ENCODE peak calls at places on chromosomes 16 and 17, in six cellular contexts. One of them, this sample, is unnamed.

GRCh38 chr16:2715519-2715918 is 4.5 kb downstream of the PRSS27 start:
- DNase-seq in frontal cortex: peak
- DNase-seq in adipocyte: peak
- DNase-seq in AG20443: peak
- DNase-seq in type B pancreatic cell: no peak
- DNase-seq in tibial artery: no peak
- DNase-seq in this sample: no peak

GRCh38 chr16:83574388-83574787 is 233.4 kb upstream of the HSBP1 start:
- DNase-seq in AG20443: peak
- DNase-seq in tibial artery: no peak
- DNase-seq in type B pancreatic cell: no peak
- DNase-seq in frontal cortex: no peak
- DNase-seq in adipocyte: peak
- DNase-seq in this sample: peak

GRCh38 chr17:12463102-12463501 is 202.6 kb upstream of the MYOCD start:
- DNase-seq in tibial artery: no peak
- DNase-seq in AG20443: peak
- DNase-seq in adipocyte: peak
- DNase-seq in frontal cortex: no peak
- DNase-seq in type B pancreatic cell: no peak
- DNase-seq in this sample: peak

GRCh38 chr16:47928008-47928407 is 227.8 kb downstream of the ABCC12 start:
- DNase-seq in adipocyte: no peak
- DNase-seq in type B pancreatic cell: no peak
- DNase-seq in AG20443: no peak
- DNase-seq in frontal cortex: no peak
- DNase-seq in tibial artery: no peak
- DNase-seq in this sample: no peak

GRCh38 chr17:81665205-81666091 is 957 bp downstream of the OXLD1 start:
- DNase-seq in tibial artery: no peak
- DNase-seq in adipocyte: peak
- DNase-seq in frontal cortex: peak
- DNase-seq in AG20443: peak
- DNase-seq in type B pancreatic cell: no peak
- DNase-seq in this sample: peak

GRCh38 chr17:17766351-17767095 is 70.3 kb downstream of the SREBF1 start:
- DNase-seq in tibial artery: no peak
- DNase-seq in type B pancreatic cell: no peak
- DNase-seq in adipocyte: no peak
- DNase-seq in frontal cortex: no peak
- DNase-seq in AG20443: no peak
- DNase-seq in this sample: no peak

GRCh38 chr17:7004398-7005253 is 7.8 kb upstream of the RNASEK start:
- DNase-seq in tibial artery: no peak
- DNase-seq in frontal cortex: no peak
- DNase-seq in AG20443: peak
- DNase-seq in adipocyte: peak
- DNase-seq in type B pancreatic cell: no peak
- DNase-seq in this sample: peak

GRCh38 chr17:38466346-38467315 is 38.4 kb downstream of the ARHGAP23 start:
- DNase-seq in AG20443: no peak
- DNase-seq in adipocyte: no peak
- DNase-seq in tibial artery: no peak
- DNase-seq in frontal cortex: peak
- DNase-seq in type B pancreatic cell: no peak
- DNase-seq in this sample: no peak

GRCh38 chr17:7413346-7413985 is 5.8 kb downstream of the NLGN2 start:
- DNase-seq in frontal cortex: no peak
- DNase-seq in tibial artery: no peak
- DNase-seq in adipocyte: peak
- DNase-seq in type B pancreatic cell: no peak
- DNase-seq in AG20443: peak
- DNase-seq in this sample: peak

GRCh38 chr16:57133911-57134310 is 41.5 kb downstream of the CPNE2 start:
- DNase-seq in tibial artery: no peak
- DNase-seq in frontal cortex: no peak
- DNase-seq in adipocyte: no peak
- DNase-seq in AG20443: no peak
- DNase-seq in type B pancreatic cell: no peak
- DNase-seq in this sample: no peak

GRCh38 chr17:78432226-78432894 is 53.9 kb downstream of the PGS1 start:
- DNase-seq in tibial artery: no peak
- DNase-seq in adipocyte: no peak
- DNase-seq in type B pancreatic cell: no peak
- DNase-seq in AG20443: peak
- DNase-seq in frontal cortex: peak
- DNase-seq in this sample: no peak

GRCh38 chr17:50206604-50207293 is 5.3 kb upstream of the COL1A1 start:
- DNase-seq in type B pancreatic cell: no peak
- DNase-seq in AG20443: peak
- DNase-seq in tibial artery: peak
- DNase-seq in adipocyte: peak
- DNase-seq in frontal cortex: no peak
- DNase-seq in this sample: peak

GRCh38 chr17:75633484-75634375 is 496 bp downstream of the SMIM5 start:
- DNase-seq in AG20443: peak
- DNase-seq in type B pancreatic cell: peak
- DNase-seq in adipocyte: peak
- DNase-seq in frontal cortex: peak
- DNase-seq in tibial artery: peak
- DNase-seq in this sample: peak

GRCh38 chr17:29733151-29733550 is 110.4 kb upstream of the CORO6 start:
- DNase-seq in adipocyte: peak
- DNase-seq in tibial artery: no peak
- DNase-seq in AG20443: no peak
- DNase-seq in frontal cortex: no peak
- DNase-seq in type B pancreatic cell: no peak
- DNase-seq in this sample: peak

GRCh38 chr17:43702636-43703035 is 40.9 kb upstream of the MEOX1 start:
- DNase-seq in AG20443: no peak
- DNase-seq in adipocyte: no peak
- DNase-seq in type B pancreatic cell: no peak
- DNase-seq in tibial artery: no peak
- DNase-seq in frontal cortex: no peak
- DNase-seq in this sample: no peak

GRCh38 chr16:641326-642188 is at the start of gene MCRIP2:
- DNase-seq in type B pancreatic cell: peak
- DNase-seq in adipocyte: peak
- DNase-seq in AG20443: peak
- DNase-seq in tibial artery: peak
- DNase-seq in frontal cortex: peak
- DNase-seq in this sample: peak

GRCh38 chr17:61455754-61456681 is 3.8 kb downstream of the TBX4 start:
- DNase-seq in tibial artery: no peak
- DNase-seq in adipocyte: no peak
- DNase-seq in type B pancreatic cell: peak
- DNase-seq in frontal cortex: no peak
- DNase-seq in AG20443: no peak
- DNase-seq in this sample: no peak

GRCh38 chr16:91484-91883 is 13.5 kb downstream of the MPG start:
- DNase-seq in adipocyte: no peak
- DNase-seq in AG20443: no peak
- DNase-seq in frontal cortex: peak
- DNase-seq in type B pancreatic cell: no peak
- DNase-seq in tibial artery: no peak
- DNase-seq in this sample: peak

GRCh38 chr17:44831270-44831770 is 1.2 kb upstream of the GJC1 start:
- DNase-seq in tibial artery: no peak
- DNase-seq in frontal cortex: no peak
- DNase-seq in adipocyte: no peak
- DNase-seq in AG20443: no peak
- DNase-seq in type B pancreatic cell: no peak
- DNase-seq in this sample: no peak

GRCh38 chr16:65054457-65054856 is 67.4 kb downstream of the CDH11 start:
- DNase-seq in type B pancreatic cell: no peak
- DNase-seq in AG20443: no peak
- DNase-seq in frontal cortex: no peak
- DNase-seq in tibial artery: no peak
- DNase-seq in adipocyte: no peak
- DNase-seq in this sample: no peak

GRCh38 chr16:3645108-3645503 is 9.4 kb upstream of the DNASE1 start:
- DNase-seq in tibial artery: no peak
- DNase-seq in adipocyte: no peak
- DNase-seq in AG20443: no peak
- DNase-seq in frontal cortex: no peak
- DNase-seq in type B pancreatic cell: no peak
- DNase-seq in this sample: no peak

GRCh38 chr17:16419929-16420271 is 4.5 kb downstream of the TRPV2 start:
- DNase-seq in AG20443: peak
- DNase-seq in type B pancreatic cell: no peak
- DNase-seq in adipocyte: peak
- DNase-seq in frontal cortex: no peak
- DNase-seq in tibial artery: no peak
- DNase-seq in this sample: peak

GRCh38 chr17:36004604-36005003 is 3.3 kb upstream of the CCL15 start:
- DNase-seq in AG20443: no peak
- DNase-seq in type B pancreatic cell: no peak
- DNase-seq in adipocyte: no peak
- DNase-seq in frontal cortex: no peak
- DNase-seq in tibial artery: no peak
- DNase-seq in this sample: no peak

GRCh38 chr16:24734382-24734781 is 4.9 kb downstream of the TNRC6A start:
- DNase-seq in adipocyte: peak
- DNase-seq in AG20443: peak
- DNase-seq in type B pancreatic cell: no peak
- DNase-seq in tibial artery: no peak
- DNase-seq in frontal cortex: no peak
- DNase-seq in this sample: peak

GRCh38 chr17:7046127-7046724 is 2.3 kb upstream of the SLC16A11 start:
- DNase-seq in AG20443: no peak
- DNase-seq in type B pancreatic cell: peak
- DNase-seq in tibial artery: no peak
- DNase-seq in adipocyte: no peak
- DNase-seq in frontal cortex: no peak
- DNase-seq in this sample: no peak

GRCh38 chr16:2882460-2883026 is 472 bp upstream of the FLYWCH2 start:
- DNase-seq in tibial artery: peak
- DNase-seq in frontal cortex: peak
- DNase-seq in AG20443: peak
- DNase-seq in type B pancreatic cell: peak
- DNase-seq in adipocyte: peak
- DNase-seq in this sample: peak

GRCh38 chr16:67967956-67968439 is 439 bp downstream of the SLC12A4 start:
- DNase-seq in AG20443: peak
- DNase-seq in adipocyte: peak
- DNase-seq in type B pancreatic cell: no peak
- DNase-seq in tibial artery: no peak
- DNase-seq in frontal cortex: peak
- DNase-seq in this sample: peak

GRCh38 chr17:37752482-37752881 is 7.6 kb upstream of the HNF1B start:
- DNase-seq in frontal cortex: no peak
- DNase-seq in adipocyte: peak
- DNase-seq in type B pancreatic cell: no peak
- DNase-seq in AG20443: peak
- DNase-seq in tibial artery: no peak
- DNase-seq in this sample: peak

GRCh38 chr16:11349599-11350276 is 4.5 kb downstream of the RMI2 start:
- DNase-seq in AG20443: peak
- DNase-seq in adipocyte: peak
- DNase-seq in type B pancreatic cell: no peak
- DNase-seq in frontal cortex: peak
- DNase-seq in tibial artery: peak
- DNase-seq in this sample: peak

GRCh38 chr17:64783556-64784352 is 121.6 kb upstream of the SMURF2 start:
- DNase-seq in type B pancreatic cell: peak
- DNase-seq in tibial artery: no peak
- DNase-seq in frontal cortex: no peak
- DNase-seq in adipocyte: no peak
- DNase-seq in AG20443: no peak
- DNase-seq in this sample: no peak

GRCh38 chr16:47143677-47144558 is at the start of gene NETO2:
- DNase-seq in type B pancreatic cell: peak
- DNase-seq in adipocyte: peak
- DNase-seq in tibial artery: peak
- DNase-seq in AG20443: peak
- DNase-seq in frontal cortex: peak
- DNase-seq in this sample: peak

GRCh38 chr17:42520540-42520951 is 15.5 kb upstream of the NAGLU start:
- DNase-seq in AG20443: no peak
- DNase-seq in adipocyte: no peak
- DNase-seq in frontal cortex: no peak
- DNase-seq in type B pancreatic cell: no peak
- DNase-seq in tibial artery: no peak
- DNase-seq in this sample: no peak

GRCh38 chr16:2977440-2977839 is 2.8 kb downstream of the PKMYT1 start:
- DNase-seq in tibial artery: no peak
- DNase-seq in adipocyte: no peak
- DNase-seq in AG20443: no peak
- DNase-seq in frontal cortex: peak
- DNase-seq in type B pancreatic cell: no peak
- DNase-seq in this sample: no peak

GRCh38 chr17:45338996-45339535 is 22.2 kb upstream of the MAP3K14 start:
- DNase-seq in frontal cortex: no peak
- DNase-seq in adipocyte: no peak
- DNase-seq in type B pancreatic cell: no peak
- DNase-seq in tibial artery: no peak
- DNase-seq in AG20443: no peak
- DNase-seq in this sample: no peak

GRCh38 chr17:3551189-3551588 is 6.4 kb downstream of the TRPV3 start:
- DNase-seq in adipocyte: no peak
- DNase-seq in frontal cortex: no peak
- DNase-seq in type B pancreatic cell: no peak
- DNase-seq in AG20443: no peak
- DNase-seq in tibial artery: no peak
- DNase-seq in this sample: no peak

GRCh38 chr16:63422633-63423032 is 1386.4 kb upstream of the CDH8 start:
- DNase-seq in adipocyte: no peak
- DNase-seq in type B pancreatic cell: no peak
- DNase-seq in AG20443: no peak
- DNase-seq in tibial artery: no peak
- DNase-seq in frontal cortex: no peak
- DNase-seq in this sample: no peak